ENCODE peak calls at places on chromosomes 4 and X, in seven cellular contexts. One of them, this sample, is unnamed. For H3K9me3, the result is how much of the 10 kb centered on the place peaks cover.

GRCh38 chr4:187603093-187603395 is 392.5 kb upstream of the ZFP42 start:
- DNase-seq in A549: no peak
- DNase-seq in endothelial cell of umbilical vein: no peak
- DNase-seq in ovary: no peak
- DNase-seq in PC-3: no peak
- DNase-seq in adrenal gland: no peak
- DNase-seq in hepatocyte: no peak
- DNase-seq in this sample: no peak

GRCh38 chrX:131762802-131763234 is 218.9 kb downstream of the OR13H1 start:
- DNase-seq in adrenal gland: peak
- DNase-seq in hepatocyte: no peak
- DNase-seq in A549: peak
- DNase-seq in endothelial cell of umbilical vein: no peak
- DNase-seq in PC-3: peak
- DNase-seq in ovary: no peak
- DNase-seq in this sample: no peak

GRCh38 chr4:113811329-113811728 is 49.8 kb upstream of the CAMK2D start:
- DNase-seq in PC-3: no peak
- DNase-seq in hepatocyte: no peak
- DNase-seq in adrenal gland: no peak
- DNase-seq in A549: no peak
- DNase-seq in endothelial cell of umbilical vein: no peak
- DNase-seq in ovary: no peak
- DNase-seq in this sample: no peak

GRCh38 chrX:17638731-17639130 is 98.6 kb upstream of the SCML1 start:
- DNase-seq in PC-3: no peak
- DNase-seq in ovary: no peak
- DNase-seq in adrenal gland: peak
- DNase-seq in endothelial cell of umbilical vein: no peak
- DNase-seq in A549: no peak
- DNase-seq in hepatocyte: no peak
- DNase-seq in this sample: no peak

GRCh38 chr4:123484291-123484926 is 87.8 kb downstream of the SPRY1 start:
- DNase-seq in hepatocyte: no peak
- DNase-seq in adrenal gland: no peak
- DNase-seq in A549: no peak
- DNase-seq in ovary: no peak
- DNase-seq in endothelial cell of umbilical vein: no peak
- DNase-seq in PC-3: peak
- DNase-seq in this sample: no peak

GRCh38 chrX:71514367-71515038 is 18.4 kb upstream of the OGT start:
- DNase-seq in hepatocyte: no peak
- DNase-seq in PC-3: no peak
- DNase-seq in A549: no peak
- DNase-seq in adrenal gland: no peak
- DNase-seq in endothelial cell of umbilical vein: no peak
- DNase-seq in ovary: no peak
- DNase-seq in this sample: no peak

GRCh38 chr4:47488706-47489105 is 3.6 kb downstream of the ATP10D start:
- DNase-seq in PC-3: no peak
- DNase-seq in A549: no peak
- DNase-seq in hepatocyte: no peak
- DNase-seq in adrenal gland: no peak
- DNase-seq in endothelial cell of umbilical vein: no peak
- DNase-seq in ovary: no peak
- DNase-seq in this sample: no peak

GRCh38 chr4:16007471-16008095 is 44.6 kb upstream of the FGFBP2 start:
- DNase-seq in adrenal gland: no peak
- DNase-seq in endothelial cell of umbilical vein: no peak
- DNase-seq in PC-3: no peak
- DNase-seq in hepatocyte: no peak
- DNase-seq in A549: no peak
- DNase-seq in ovary: no peak
- DNase-seq in this sample: no peak

GRCh38 chrX:41857670-41858069 is 65.7 kb downstream of the CASK start:
- DNase-seq in A549: no peak
- DNase-seq in PC-3: no peak
- DNase-seq in ovary: no peak
- DNase-seq in adrenal gland: no peak
- DNase-seq in hepatocyte: no peak
- DNase-seq in endothelial cell of umbilical vein: no peak
- DNase-seq in this sample: no peak

GRCh38 chrX:54540289-54540688 is 10.3 kb downstream of the GNL3L start:
- DNase-seq in endothelial cell of umbilical vein: peak
- DNase-seq in ovary: no peak
- DNase-seq in PC-3: no peak
- DNase-seq in hepatocyte: peak
- DNase-seq in A549: peak
- DNase-seq in adrenal gland: no peak
- DNase-seq in this sample: no peak

GRCh38 chr4:88672987-88673386 is 24.6 kb downstream of the NAP1L5 start:
- DNase-seq in adrenal gland: no peak
- DNase-seq in PC-3: peak
- DNase-seq in A549: peak
- DNase-seq in ovary: no peak
- DNase-seq in hepatocyte: peak
- DNase-seq in endothelial cell of umbilical vein: peak
- DNase-seq in this sample: no peak

GRCh38 chr4:52780627-52781354 is 29.6 kb upstream of the ERVMER34-1 start:
- DNase-seq in hepatocyte: no peak
- DNase-seq in PC-3: peak
- DNase-seq in A549: peak
- DNase-seq in endothelial cell of umbilical vein: no peak
- DNase-seq in adrenal gland: no peak
- DNase-seq in ovary: no peak
- DNase-seq in this sample: no peak

GRCh38 chrX:119004920-119005524 is 30.6 kb downstream of the LONRF3 start:
- DNase-seq in A549: peak
- DNase-seq in hepatocyte: peak
- DNase-seq in PC-3: peak
- DNase-seq in ovary: peak
- DNase-seq in endothelial cell of umbilical vein: peak
- DNase-seq in adrenal gland: peak
- DNase-seq in this sample: peak

GRCh38 chrX:69107747-69108410 is 57.4 kb downstream of the PJA1 start:
- DNase-seq in hepatocyte: no peak
- DNase-seq in ovary: no peak
- DNase-seq in endothelial cell of umbilical vein: no peak
- DNase-seq in adrenal gland: no peak
- DNase-seq in A549: no peak
- DNase-seq in PC-3: no peak
- DNase-seq in this sample: no peak

GRCh38 chrX:151815461-151815860 is 80.9 kb downstream of the CNGA2 start:
- DNase-seq in ovary: no peak
- DNase-seq in endothelial cell of umbilical vein: no peak
- DNase-seq in A549: no peak
- DNase-seq in hepatocyte: no peak
- DNase-seq in adrenal gland: no peak
- DNase-seq in PC-3: no peak
- DNase-seq in this sample: no peak

GRCh38 chrX:131650637-131651410 is 107.0 kb downstream of the OR13H1 start:
- DNase-seq in hepatocyte: no peak
- DNase-seq in adrenal gland: no peak
- DNase-seq in A549: no peak
- DNase-seq in endothelial cell of umbilical vein: no peak
- DNase-seq in PC-3: peak
- DNase-seq in ovary: no peak
- DNase-seq in this sample: no peak

GRCh38 chr4:56506110-56506705 is 617 bp downstream of the ARL9 start:
- DNase-seq in hepatocyte: peak
- DNase-seq in adrenal gland: peak
- DNase-seq in ovary: peak
- DNase-seq in A549: no peak
- DNase-seq in endothelial cell of umbilical vein: peak
- DNase-seq in PC-3: no peak
- DNase-seq in this sample: peak

GRCh38 chr4:52752921-52753320 is 1.7 kb upstream of the ERVMER34-1 start:
- DNase-seq in adrenal gland: no peak
- DNase-seq in PC-3: no peak
- DNase-seq in ovary: no peak
- DNase-seq in endothelial cell of umbilical vein: no peak
- DNase-seq in A549: no peak
- DNase-seq in hepatocyte: no peak
- DNase-seq in this sample: no peak

GRCh38 chr4:54657556-54658313 is at the start of gene KIT:
- DNase-seq in A549: no peak
- DNase-seq in PC-3: no peak
- DNase-seq in hepatocyte: peak
- DNase-seq in ovary: peak
- DNase-seq in endothelial cell of umbilical vein: peak
- DNase-seq in adrenal gland: peak
- DNase-seq in this sample: peak

GRCh38 chrX:96650023-96650422 is 34.6 kb upstream of the DIAPH2 start:
- DNase-seq in hepatocyte: no peak
- DNase-seq in endothelial cell of umbilical vein: no peak
- DNase-seq in A549: no peak
- DNase-seq in PC-3: peak
- DNase-seq in adrenal gland: no peak
- DNase-seq in ovary: no peak
- DNase-seq in this sample: no peak

GRCh38 chr4:151901631-151902030 is 140.8 kb upstream of the GATB start:
- DNase-seq in endothelial cell of umbilical vein: no peak
- DNase-seq in hepatocyte: no peak
- DNase-seq in PC-3: no peak
- DNase-seq in adrenal gland: no peak
- DNase-seq in ovary: no peak
- DNase-seq in A549: no peak
- DNase-seq in this sample: no peak

GRCh38 chrX:18929775-18930174 is 54.1 kb downstream of the PHKA2 start:
- DNase-seq in adrenal gland: no peak
- DNase-seq in endothelial cell of umbilical vein: no peak
- DNase-seq in hepatocyte: no peak
- DNase-seq in A549: no peak
- DNase-seq in PC-3: no peak
- DNase-seq in ovary: no peak
- DNase-seq in this sample: no peak

GRCh38 chr4:54898941-54899340 is 226.5 kb downstream of the KDR start:
- DNase-seq in ovary: no peak
- DNase-seq in endothelial cell of umbilical vein: no peak
- DNase-seq in A549: no peak
- DNase-seq in PC-3: no peak
- DNase-seq in adrenal gland: no peak
- DNase-seq in hepatocyte: no peak
- DNase-seq in this sample: no peak

GRCh38 chrX:103442536-103442901 is 66.2 kb downstream of the BEX3 start:
- DNase-seq in A549: no peak
- DNase-seq in ovary: no peak
- DNase-seq in PC-3: no peak
- DNase-seq in endothelial cell of umbilical vein: peak
- DNase-seq in adrenal gland: no peak
- DNase-seq in hepatocyte: no peak
- DNase-seq in this sample: no peak

GRCh38 chr4:138188406-138189084 is 53.6 kb downstream of the SLC7A11 start:
- DNase-seq in hepatocyte: no peak
- DNase-seq in A549: no peak
- DNase-seq in ovary: no peak
- DNase-seq in PC-3: no peak
- DNase-seq in endothelial cell of umbilical vein: no peak
- DNase-seq in adrenal gland: no peak
- DNase-seq in this sample: no peak

GRCh38 chr4:17958185-17958584 is 63.4 kb downstream of the LCORL start:
- DNase-seq in A549: no peak
- DNase-seq in endothelial cell of umbilical vein: no peak
- DNase-seq in PC-3: no peak
- DNase-seq in hepatocyte: no peak
- DNase-seq in ovary: no peak
- DNase-seq in adrenal gland: no peak
- DNase-seq in this sample: no peak

GRCh38 chr4:32798471-32798870 is 2078.3 kb downstream of the PCDH7 start:
- DNase-seq in hepatocyte: no peak
- DNase-seq in endothelial cell of umbilical vein: no peak
- DNase-seq in ovary: no peak
- DNase-seq in PC-3: no peak
- DNase-seq in A549: no peak
- DNase-seq in adrenal gland: no peak
- DNase-seq in this sample: no peak

GRCh38 chr4:112284166-112284565 is 1.5 kb downstream of the TIFA start:
- DNase-seq in adrenal gland: no peak
- DNase-seq in ovary: no peak
- DNase-seq in endothelial cell of umbilical vein: peak
- DNase-seq in hepatocyte: no peak
- DNase-seq in PC-3: peak
- DNase-seq in A549: no peak
- DNase-seq in this sample: no peak
- H3K27ac ChIP-seq in adrenal gland: no peak
- H3K27ac ChIP-seq in ovary: no peak
- H3K27ac ChIP-seq in endothelial cell of umbilical vein: no peak
- H3K27ac ChIP-seq in hepatocyte: peak
- H3K27ac ChIP-seq in PC-3: no peak
- H3K27ac ChIP-seq in A549: no peak
- H3K27ac ChIP-seq in this sample: no peak

GRCh38 chrX:83260288-83260687 is 247.8 kb upstream of the POU3F4 start:
- DNase-seq in endothelial cell of umbilical vein: no peak
- DNase-seq in A549: no peak
- DNase-seq in PC-3: no peak
- DNase-seq in hepatocyte: no peak
- DNase-seq in ovary: no peak
- DNase-seq in adrenal gland: no peak
- DNase-seq in this sample: no peak
- H3K9me3 ChIP-seq in endothelial cell of umbilical vein: under half
- H3K9me3 ChIP-seq in A549: under half
- H3K9me3 ChIP-seq in PC-3: under half
- H3K9me3 ChIP-seq in hepatocyte: under half
- H3K9me3 ChIP-seq in ovary: under half
- H3K9me3 ChIP-seq in adrenal gland: under half
- H3K9me3 ChIP-seq in this sample: under half

GRCh38 chr4:25177147-25177546 is 16.9 kb upstream of the SEPSECS start:
- DNase-seq in ovary: no peak
- DNase-seq in hepatocyte: no peak
- DNase-seq in endothelial cell of umbilical vein: no peak
- DNase-seq in adrenal gland: no peak
- DNase-seq in A549: no peak
- DNase-seq in PC-3: no peak
- DNase-seq in this sample: no peak
- H3K27ac ChIP-seq in ovary: no peak
- H3K27ac ChIP-seq in hepatocyte: no peak
- H3K27ac ChIP-seq in endothelial cell of umbilical vein: no peak
- H3K27ac ChIP-seq in adrenal gland: no peak
- H3K27ac ChIP-seq in A549: no peak
- H3K27ac ChIP-seq in PC-3: no peak
- H3K27ac ChIP-seq in this sample: no peak

GRCh38 chr4:36582214-36582613 is 300.8 kb downstream of the DTHD1 start:
- DNase-seq in adrenal gland: no peak
- DNase-seq in ovary: no peak
- DNase-seq in PC-3: no peak
- DNase-seq in A549: no peak
- DNase-seq in endothelial cell of umbilical vein: no peak
- DNase-seq in hepatocyte: no peak
- DNase-seq in this sample: no peak
- H3K9me3 ChIP-seq in adrenal gland: under half
- H3K9me3 ChIP-seq in ovary: under half
- H3K9me3 ChIP-seq in PC-3: under half
- H3K9me3 ChIP-seq in A549: under half
- H3K9me3 ChIP-seq in endothelial cell of umbilical vein: under half
- H3K9me3 ChIP-seq in hepatocyte: under half
- H3K9me3 ChIP-seq in this sample: under half